ENCODE peak calls at places on chromosomes 13 and 19, in five cellular contexts. Y is ascending aorta, P is heart right ventricle, I is neuronal stem cell, T is esophagus squamous epithelium. F is an unnamed sample.
A peak's percentile ranks its signal among the peaks of the same experiment; 100 is the strongest.

GRCh38 chr19:3121396-3121795 is 14.4 kb upstream of the GNA15 start:
- DNase-seq in Y (no peak), P (no peak), I (no peak), T (no peak), F (no peak)

GRCh38 chr13:46401432-46401831 is 14.4 kb upstream of the RUBCNL start:
- DNase-seq in Y (no peak), P (no peak), I (no peak), T (no peak), F (no peak)

GRCh38 chr19:35462476-35462953 is 14.5 kb downstream of the FFAR2 start:
- DNase-seq in Y (no peak), P (no peak), I (no peak), T (no peak), F (no peak)

GRCh38 chr19:4730740-4731171 is 7.1 kb upstream of the DPP9 start:
- DNase-seq in Y (no peak), P (peak; percentile 42), I (no peak), T (no peak), F (peak; percentile 37)

GRCh38 chr13:51432576-51432975 is 20.3 kb downstream of the INTS6 start:
- DNase-seq in Y (no peak), P (no peak), I (no peak), T (no peak), F (no peak)

GRCh38 chr13:78194904-78195639 is 276.4 kb upstream of the EDNRB start:
- DNase-seq in Y (no peak), P (no peak), I (peak; percentile 26), T (no peak), F (no peak)

GRCh38 chr13:33349996-33350826 is 64.7 kb upstream of the STARD13 start:
- DNase-seq in Y (peak; percentile 79), P (peak; percentile 68), I (peak; percentile 8), T (no peak), F (no peak)

GRCh38 chr19:5067666-5068065 is 98.8 kb downstream of the KDM4B start:
- DNase-seq in Y (no peak), P (no peak), I (no peak), T (no peak), F (no peak)

GRCh38 chr19:4732680-4733114 is 9.1 kb upstream of the DPP9 start:
- DNase-seq in Y (no peak), P (no peak), I (peak; percentile 59), T (no peak), F (peak; percentile 57)

GRCh38 chr13:48733739-48734329 is 80.1 kb downstream of the CYSLTR2 start:
- DNase-seq in Y (no peak), P (no peak), I (no peak), T (no peak), F (no peak)

GRCh38 chr13:19071161-19071936 is 110.3 kb downstream of the TUBA3C start:
- DNase-seq in Y (no peak), P (no peak), I (no peak), T (no peak), F (no peak)

GRCh38 chr19:29668746-29669609 is 3.7 kb downstream of the PLEKHF1 start:
- DNase-seq in Y (no peak), P (no peak), I (no peak), T (no peak), F (no peak)

GRCh38 chr13:24301434-24301833 is 7.9 kb upstream of the C1QTNF9 start:
- DNase-seq in Y (no peak), P (no peak), I (no peak), T (no peak), F (no peak)

GRCh38 chr19:16600824-16601223 is 27.2 kb downstream of the MED26 start:
- DNase-seq in Y (no peak), P (no peak), I (no peak), T (no peak), F (no peak)

GRCh38 chr19:46076031-46076880 is 35.5 kb upstream of the IGFL4 start:
- DNase-seq in Y (no peak), P (no peak), I (no peak), T (no peak), F (no peak)

GRCh38 chr19:7982103-7982502 is 23.3 kb downstream of the ELAVL1 start:
- DNase-seq in Y (no peak), P (no peak), I (no peak), T (no peak), F (no peak)

GRCh38 chr19:294819-295686 is 3.9 kb upstream of the PLPP2 start:
- DNase-seq in Y (no peak), P (no peak), I (no peak), T (no peak), F (no peak)

GRCh38 chr19:47156861-47157454 is 26.3 kb downstream of the SAE1 start:
- DNase-seq in Y (no peak), P (no peak), I (no peak), T (no peak), F (no peak)

GRCh38 chr13:99281811-99282263 is 23.7 kb upstream of the GPR18 start:
- DNase-seq in Y (peak; percentile 83), P (peak; percentile 50), I (no peak), T (no peak), F (no peak)

GRCh38 chr19:28883241-28883693 is 329.7 kb downstream of the UQCRFS1 start:
- DNase-seq in Y (no peak), P (peak; percentile 23), I (no peak), T (no peak), F (no peak)

GRCh38 chr19:40232479-40232878 is 6.0 kb upstream of the CCNP start:
- DNase-seq in Y (no peak), P (no peak), I (no peak), T (no peak), F (no peak)

GRCh38 chr19:13396256-13397080 is 109.8 kb downstream of the CACNA1A start:
- DNase-seq in Y (peak; percentile 70), P (peak; percentile 27), I (peak; percentile 53), T (no peak), F (peak; percentile 73)

GRCh38 chr19:3525052-3525451 is 13.9 kb upstream of the TEKTIP1 start:
- DNase-seq in Y (no peak), P (no peak), I (no peak), T (no peak), F (no peak)

GRCh38 chr19:15123900-15124299 is 16.7 kb downstream of the SYDE1 start:
- DNase-seq in Y (no peak), P (peak; percentile 83), I (no peak), T (no peak), F (no peak)

GRCh38 chr19:3125900-3126524 is 9.8 kb upstream of the GNA15 start:
- DNase-seq in Y (peak; percentile 74), P (peak; percentile 75), I (no peak), T (no peak), F (peak; percentile 50)

GRCh38 chr13:20197361-20197834 is 4.7 kb upstream of the GJB2 start:
- DNase-seq in Y (no peak), P (no peak), I (peak; percentile 62), T (no peak), F (no peak)

GRCh38 chr13:46032341-46032740 is 20.2 kb downstream of the ZC3H13 start:
- DNase-seq in Y (no peak), P (no peak), I (no peak), T (no peak), F (no peak)

GRCh38 chr19:19539738-19540703 is 2.0 kb downstream of the CILP2 start:
- DNase-seq in Y (no peak), P (peak; percentile 73), I (no peak), T (no peak), F (no peak)

GRCh38 chr19:15424121-15424520 is 5.3 kb upstream of the AKAP8L start:
- DNase-seq in Y (no peak), P (no peak), I (no peak), T (no peak), F (no peak)

GRCh38 chr13:85223883-85224656 is 575.1 kb downstream of the SLITRK6 start:
- DNase-seq in Y (no peak), P (no peak), I (no peak), T (no peak), F (no peak)

GRCh38 chr19:18675779-18676178 is 7.7 kb upstream of the CRTC1 start:
- DNase-seq in Y (no peak), P (no peak), I (no peak), T (no peak), F (no peak)

GRCh38 chr13:32984857-32985626 is 31.2 kb upstream of the KL start:
- DNase-seq in Y (no peak), P (no peak), I (no peak), T (no peak), F (no peak)

GRCh38 chr19:23597661-23598060 is 89.4 kb downstream of the ZNF675 start:
- DNase-seq in Y (no peak), P (no peak), I (no peak), T (no peak), F (no peak)

GRCh38 chr19:46021531-46022041 is 1.3 kb downstream of the PGLYRP1 start:
- DNase-seq in Y (no peak), P (no peak), I (no peak), T (no peak), F (no peak)

GRCh38 chr13:27826379-27827353 is 34.4 kb downstream of the GSX1 start:
- DNase-seq in Y (peak; percentile 87), P (peak; percentile 74), I (peak; percentile 92), T (no peak), F (no peak)
- H3K4me3 ChIP-seq in Y (no peak overlapping the region), P (peak overlapping the region; percentile 11), I (peak overlapping the region; percentile 16), T (no peak overlapping the region), F (no peak overlapping the region)

GRCh38 chr13:109667754-109668360 is 118.5 kb downstream of the IRS2 start:
- DNase-seq in Y (no peak), P (no peak), I (no peak), T (no peak), F (no peak)

GRCh38 chr13:109670776-109671175 is 115.6 kb downstream of the IRS2 start:
- DNase-seq in Y (no peak), P (no peak), I (no peak), T (no peak), F (no peak)

GRCh38 chr13:109669956-109670355 is 116.4 kb downstream of the IRS2 start:
- DNase-seq in Y (no peak), P (no peak), I (no peak), T (no peak), F (no peak)

GRCh38 chr13:109668433-109669233 is 117.8 kb downstream of the IRS2 start:
- DNase-seq in Y (no peak), P (no peak), I (no peak), T (no peak), F (no peak)

DNA sequence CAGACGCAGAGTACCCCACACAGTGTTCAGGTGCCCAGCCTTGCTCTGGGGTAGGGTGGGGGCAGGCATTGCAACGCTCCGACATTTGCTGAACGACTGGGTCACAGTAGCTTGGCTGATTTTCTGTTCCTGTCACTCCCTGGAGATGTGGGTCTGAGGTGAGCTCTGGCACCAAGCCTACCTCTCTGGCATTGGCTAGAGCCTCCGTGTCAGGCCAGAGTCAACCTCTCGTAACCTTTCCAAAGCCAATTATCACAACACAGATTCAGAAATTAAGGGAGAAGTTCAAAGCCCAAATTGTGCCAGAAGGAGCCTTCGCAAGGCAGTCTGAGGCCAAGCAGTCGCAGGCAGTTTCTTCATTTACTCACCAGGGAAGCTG is 117.2 kb downstream of the IRS2 start:
- DNase-seq in Y (no peak), P (no peak), I (no peak), T (no peak), F (no peak)
- H3K27ac ChIP-seq in Y (no peak overlapping the region), P (no peak overlapping the region), I (no peak overlapping the region), T (no peak overlapping the region), F (no peak overlapping the region)

GRCh38 chr19:38838986-38839761 is 7.6 kb upstream of the ECH1 start:
- DNase-seq in Y (no peak), P (no peak), I (no peak), T (no peak), F (no peak)
- H3K36me3 ChIP-seq in Y (peaks cover 83% of the 10 kb centered on the region), P (peaks cover 98% of the 10 kb centered on the region), I (peaks cover 77% of the 10 kb centered on the region), T (peaks cover 74% of the 10 kb centered on the region), F (peaks cover 75% of the 10 kb centered on the region)

GRCh38 chr13:87889241-87889640 is 218.1 kb downstream of the SLITRK5 start:
- DNase-seq in Y (no peak), P (no peak), I (no peak), T (no peak), F (no peak)

GRCh38 chr13:87887459-87888123 is 216.4 kb downstream of the SLITRK5 start:
- DNase-seq in Y (no peak), P (no peak), I (no peak), T (no peak), F (no peak)

GRCh38 chr13:87884874-87885273 is 213.7 kb downstream of the SLITRK5 start:
- DNase-seq in Y (no peak), P (no peak), I (peak; percentile 15), T (no peak), F (peak; percentile 2)
- H3K4me3 ChIP-seq in Y (no peak overlapping the region), P (no peak overlapping the region), I (no peak overlapping the region), T (no peak overlapping the region), F (no peak overlapping the region)

F was measured in iPS DF 6.9.